ENCODE peak calls at places on chromosomes 5 and 9, in ten cellular contexts. G is glutamatergic neuron; M is heart left ventricle; R is iris pigment epithelial cell; D is HuH-7.5; W is dermis microvascular lymphatic vessel endothelial cell; X is Calu3; T is AG08396; K is BJ; S is stimulated activated CD8-positive, alpha-beta memory T cell treated with anti-CD3 and anti-CD28 coated beads, Interleukin-7, amount 100 ng/mL, for 24 hours. Y is an unnamed sample.

GRCh38 chr9:134360897-134361296 is 34.6 kb downstream of the RXRA start:
- DNase-seq in M (peak), R (no peak), T (peak), K (no peak), X (peak), G (no peak), W (no peak), D (no peak), S (no peak), Y (peak)

GRCh38 chr5:137370096-137370495 is 129.0 kb downstream of the SPOCK1 start:
- DNase-seq in R (no peak), X (no peak), D (no peak), S (no peak), W (no peak), G (no peak), T (no peak), M (no peak), K (peak), Y (peak)

GRCh38 chr9:124257070-124257864 is 482 bp upstream of the NEK6 start:
- DNase-seq in X (no peak), T (no peak), R (no peak), D (no peak), W (no peak), M (no peak), K (no peak), G (no peak), S (no peak), Y (peak)

GRCh38 chr9:4137755-4138154 is 162.1 kb downstream of the GLIS3 start:
- DNase-seq in T (peak), G (no peak), W (no peak), S (no peak), M (no peak), X (no peak), D (no peak), R (peak), K (peak), Y (peak)

GRCh38 chr5:148290271-148291195 is 21.7 kb upstream of the SPINK7 start:
- DNase-seq in S (no peak), T (peak), K (no peak), W (no peak), G (no peak), X (no peak), D (peak), M (no peak), R (peak), Y (peak)

GRCh38 chr9:127779136-127779981 is 893 bp upstream of the SH2D3C start:
- DNase-seq in D (no peak), R (no peak), X (no peak), K (no peak), G (no peak), M (no peak), S (no peak), T (no peak), W (no peak), Y (no peak)

GRCh38 chr5:153352685-153353219 is 137.7 kb upstream of the GRIA1 start:
- DNase-seq in G (no peak), D (no peak), S (no peak), X (peak), M (no peak), R (no peak), W (no peak), K (no peak), T (no peak), Y (no peak)

GRCh38 chr5:108523360-108523759 is 141.5 kb upstream of the FBXL17 start:
- DNase-seq in K (no peak), W (no peak), D (no peak), S (no peak), R (no peak), T (no peak), X (no peak), G (no peak), M (no peak), Y (no peak)

GRCh38 chr9:134163374-134164196 is 779 bp downstream of the RNU6ATAC start:
- DNase-seq in K (no peak), M (peak), W (no peak), T (peak), S (peak), X (peak), D (peak), R (peak), G (peak), Y (peak)

GRCh38 chr9:33445389-33445881 is 2.0 kb downstream of the AQP3 start:
- DNase-seq in W (no peak), D (no peak), S (no peak), R (no peak), K (no peak), M (no peak), G (no peak), T (no peak), X (peak), Y (no peak)

GRCh38 chr5:58774979-58775378 is 192.1 kb downstream of the RAB3C start:
- DNase-seq in M (no peak), T (no peak), S (no peak), R (no peak), D (no peak), X (no peak), G (no peak), W (no peak), K (no peak), Y (no peak)

GRCh38 chr5:135238622-135239460 is 160.2 kb downstream of the MACROH2A1 start:
- DNase-seq in D (no peak), R (no peak), X (no peak), G (no peak), M (peak), S (no peak), K (no peak), W (no peak), T (no peak), Y (no peak)

GRCh38 chr5:180640765-180641565 is 8.4 kb downstream of the FLT4 start:
- DNase-seq in G (peak), R (no peak), S (no peak), D (no peak), X (no peak), W (no peak), M (peak), K (no peak), T (no peak), Y (no peak)

GRCh38 chr5:131587541-131587940 is 47.5 kb downstream of the RAPGEF6 start:
- DNase-seq in D (no peak), T (peak), R (peak), W (no peak), K (no peak), M (no peak), X (no peak), S (no peak), G (no peak), Y (peak)

GRCh38 chr9:32579706-32580331 is 6.9 kb upstream of the NDUFB6 start:
- DNase-seq in T (peak), R (peak), G (peak), X (peak), W (peak), D (no peak), K (no peak), S (peak), M (peak), Y (peak)